ENCODE peak calls at places on chromosomes 12 and 14, in nine cellular contexts. A is testis, T is heart left ventricle, N is breast epithelium, L is HepG2, M is prostate gland, E is ovary, D is body of pancreas, B is A549. H is an unnamed sample.

GRCh38 chr12:76586764-76587395 is 27.3 kb upstream of the OSBPL8 start:
- DNase-seq in M (peak; percentile 10), L (peak; percentile 28), D (peak; percentile 13), B (no peak), E (no peak), A (peak; percentile 44), N (no peak), T (no peak), H (peak; percentile 74)

GRCh38 chr14:58607571-58608317 is 30.0 kb upstream of the DACT1 start:
- DNase-seq in T (no peak), M (no peak), B (no peak), A (no peak), E (no peak), N (no peak), D (no peak), L (no peak), H (no peak)

GRCh38 chr12:32264995-32265394 is 134.4 kb upstream of the FGD4 start:
- DNase-seq in E (no peak), M (no peak), D (no peak), A (no peak), N (no peak), T (no peak), L (no peak), B (no peak), H (no peak)

GRCh38 chr12:9039397-9039977 is 50.1 kb downstream of the KLRG1 start:
- DNase-seq in L (peak; percentile 47), B (peak; percentile 78), E (no peak), M (peak; percentile 33), D (no peak), N (no peak), T (no peak), A (peak; percentile 31), H (peak; percentile 52)

GRCh38 chr12:68406134-68406576 is 74.0 kb upstream of the MDM1 start:
- DNase-seq in N (peak; percentile 87), B (peak; percentile 25), L (peak; percentile 10), A (peak; percentile 84), M (peak; percentile 79), T (peak; percentile 95), E (peak; percentile 92), D (peak; percentile 92), H (no peak)

GRCh38 chr12:91098942-91099341 is 12.4 kb downstream of the LUM start:
- DNase-seq in N (no peak), B (no peak), E (no peak), A (peak; percentile 41), L (no peak), T (no peak), D (no peak), M (no peak), H (no peak)

GRCh38 chr12:64595863-64596793 is 14.2 kb upstream of the RASSF3 start:
- DNase-seq in T (no peak), L (peak; percentile 34), N (no peak), E (no peak), A (no peak), D (no peak), B (no peak), M (no peak), H (no peak)

GRCh38 chr14:87615822-87616679 is 376.9 kb downstream of the GALC start:
- DNase-seq in B (peak; percentile 38), M (peak; percentile 8), A (peak; percentile 84), L (peak; percentile 44), N (no peak), D (peak; percentile 78), T (no peak), E (peak; percentile 15), H (peak; percentile 66)

GRCh38 chr14:92500491-92500941 is 13.1 kb upstream of the RIN3 start:
- DNase-seq in A (peak; percentile 70), D (no peak), L (peak; percentile 67), N (peak; percentile 76), T (peak; percentile 76), B (no peak), E (no peak), M (no peak), H (no peak)

GRCh38 chr12:4116251-4117111 is 157.1 kb upstream of the CCND2 start:
- DNase-seq in N (peak; percentile 38), A (no peak), L (peak; percentile 19), D (no peak), M (no peak), B (no peak), E (no peak), T (no peak), H (no peak)

GRCh38 chr14:105313381-105314286 is 914 bp upstream of the PACS2 start:
- DNase-seq in N (no peak), E (peak; percentile 42), B (peak; percentile 21), D (peak; percentile 48), L (no peak), M (peak; percentile 32), A (no peak), T (peak; percentile 72), H (peak; percentile 73)

GRCh38 chr12:65586796-65587195 is 237.5 kb upstream of the HMGA2 start:
- DNase-seq in L (no peak), E (no peak), M (no peak), T (no peak), N (no peak), A (no peak), D (peak; percentile 9), B (no peak), H (no peak)

GRCh38 chr12:1911598-1912575 is 6.6 kb downstream of the CACNA2D4 start:
- DNase-seq in M (no peak), D (no peak), L (no peak), N (no peak), A (peak; percentile 7), E (no peak), B (no peak), T (no peak), H (no peak)

GRCh38 chr12:91178801-91179200 is 3.8 kb downstream of the DCN start:
- DNase-seq in L (no peak), D (no peak), M (no peak), B (no peak), N (no peak), T (no peak), E (no peak), A (no peak), H (no peak)

GRCh38 chr12:62603811-62604098 is 137.1 kb downstream of the MON2 start:
- DNase-seq in A (no peak), M (no peak), D (no peak), E (no peak), N (no peak), B (no peak), L (no peak), T (no peak), H (no peak)

GRCh38 chr12:110258466-110258865 is 22.6 kb upstream of the ATP2A2 start:
- DNase-seq in D (no peak), T (no peak), L (no peak), M (no peak), E (no peak), N (no peak), B (no peak), A (no peak), H (no peak)

GRCh38 chr14:68977741-68978549 is 1.2 kb downstream of the ACTN1 start:
- DNase-seq in E (peak; percentile 80), M (peak; percentile 68), T (peak; percentile 82), B (peak; percentile 67), N (peak; percentile 93), L (no peak), D (peak; percentile 68), A (peak; percentile 37), H (peak; percentile 10)
- TF ChIP-seq POLR2A in E (peak; percentile 41), M (peak; percentile 60), T (no peak), B (peak; percentile 54), N (peak; percentile 23), L (peak; percentile 89), D (no peak), A (no peak), H (no peak)

DNA sequence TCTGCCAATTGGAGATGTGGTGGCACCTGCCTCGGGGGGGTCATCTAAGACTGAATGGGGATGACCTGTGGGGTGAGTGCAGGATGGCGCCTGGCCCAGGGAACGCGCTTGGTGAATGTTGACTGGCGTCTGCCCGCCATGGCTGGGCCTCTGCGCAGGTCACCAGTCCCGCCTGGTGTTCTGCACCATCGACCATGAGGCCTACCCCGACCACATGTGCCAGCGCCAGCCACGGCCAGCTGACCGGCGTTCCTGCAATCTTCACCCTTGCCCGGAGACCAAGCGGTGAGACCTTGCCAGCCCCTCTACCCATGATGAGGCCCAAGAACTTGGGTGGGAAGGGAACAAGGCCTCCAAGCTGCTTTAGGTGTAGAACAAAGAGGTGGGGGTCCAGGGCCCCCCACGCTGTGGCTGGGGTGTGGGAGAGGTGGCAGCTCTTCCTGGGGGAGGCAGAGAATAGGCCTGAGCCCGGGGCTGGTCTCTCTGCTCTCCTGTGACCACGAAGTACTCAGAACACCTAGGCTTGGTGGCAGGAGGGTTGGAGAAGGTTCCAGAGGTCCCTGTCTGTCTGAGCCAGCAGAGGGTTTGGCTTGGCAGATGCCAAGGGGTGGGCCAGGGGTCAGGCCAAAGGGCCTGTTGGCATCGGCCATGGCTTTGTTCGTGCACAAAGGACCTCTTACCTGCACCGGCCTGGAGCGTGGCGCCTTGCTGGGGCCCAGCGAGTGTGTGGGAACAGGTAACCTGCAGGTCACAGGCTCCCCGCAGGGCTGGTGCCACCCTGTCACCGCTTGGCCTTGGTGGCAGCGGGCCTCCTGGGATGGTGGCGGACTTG is 15.4 kb downstream of the PAPLN start:
- DNase-seq in T (no peak), M (no peak), A (no peak), N (no peak), E (no peak), B (no peak), D (no peak), L (no peak), H (no peak)
- TF ChIP-seq POLR2A in T (no peak), M (no peak), A (no peak), N (no peak), E (no peak), B (no peak), D (no peak), L (no peak), H (no peak)

DNA sequence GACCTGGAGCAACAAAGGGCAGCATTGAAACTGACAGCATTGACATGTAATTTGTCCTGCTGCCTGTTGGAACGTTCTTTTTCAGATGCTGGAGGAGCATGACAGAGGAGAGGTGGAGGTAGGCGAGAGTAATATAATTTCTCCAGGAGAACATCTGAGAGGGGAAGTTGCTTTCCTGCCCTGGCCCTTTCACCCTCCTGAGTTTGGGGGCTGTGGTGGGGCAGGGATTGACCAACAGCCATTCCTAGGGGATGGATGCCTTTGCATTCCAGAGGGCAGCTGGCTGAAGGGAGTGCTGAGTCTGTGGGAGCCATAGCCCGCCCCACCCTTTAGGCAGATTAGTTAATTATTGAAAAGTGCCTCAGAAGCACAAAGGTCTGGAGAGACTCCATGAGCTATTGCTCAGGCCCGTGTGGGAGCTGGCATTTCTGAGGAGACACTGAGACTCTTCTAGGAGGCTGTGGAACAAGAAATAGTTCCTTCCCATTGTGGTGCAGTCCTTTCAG is 73.5 kb downstream of the ARF6 start:
- DNase-seq in N (no peak), E (no peak), D (peak; percentile 66), A (no peak), B (peak; percentile 86), L (peak; percentile 84), T (no peak), M (no peak), H (no peak)
- TF ChIP-seq POLR2A in N (no peak), E (no peak), D (no peak), A (no peak), B (peak; percentile 35), L (peak; percentile 61), T (no peak), M (no peak), H (no peak)

DNA sequence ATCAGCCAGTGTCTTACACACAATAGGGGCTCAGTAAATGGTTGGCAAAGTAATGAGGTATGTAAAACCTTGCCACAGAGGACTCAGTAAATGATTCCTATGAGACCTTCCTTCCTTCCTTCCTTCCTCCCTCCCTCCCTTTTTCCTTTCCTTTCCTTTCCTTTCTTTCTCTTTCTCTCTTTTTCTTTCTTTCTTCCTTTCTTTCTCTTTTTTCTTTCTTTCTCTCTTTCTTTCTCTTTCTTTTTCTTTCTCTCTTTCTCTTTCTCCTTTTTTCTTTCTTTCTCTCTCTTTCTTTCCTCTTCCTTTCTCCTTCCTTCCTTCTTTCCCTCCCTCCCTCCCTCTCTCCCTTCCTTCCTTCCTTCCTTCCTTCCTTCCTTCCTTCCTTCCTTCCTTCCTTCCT is 7.5 kb downstream of the SDS start:
- DNase-seq in B (no peak), E (no peak), D (no peak), N (no peak), M (no peak), A (no peak), L (no peak), T (no peak), H (no peak)
- TF ChIP-seq POLR2A in B (no peak), E (no peak), D (no peak), N (no peak), M (no peak), A (no peak), L (no peak), T (no peak), H (no peak)

H was measured in erythroblast.